ENCODE peak calls at places on chromosome 7, in five cellular contexts. One of them, this sample, is unnamed. For H3K4me1, the result is how much of the 10 kb centered on the place peaks cover.

GRCh38 chr7:23967949-23968599 is 258.1 kb downstream of the STK31 start:
- DNase-seq in fibroblast of lung: no peak
- DNase-seq in thoracic aorta: no peak
- DNase-seq in cardiac muscle cell: no peak
- DNase-seq in GM23338: peak
- DNase-seq in this sample: no peak

GRCh38 chr7:106736508-106737201 is 75.7 kb upstream of the CCDC71L start:
- DNase-seq in fibroblast of lung: peak
- DNase-seq in thoracic aorta: no peak
- DNase-seq in cardiac muscle cell: peak
- DNase-seq in GM23338: peak
- DNase-seq in this sample: no peak

GRCh38 chr7:1129431-1129830 is 30.6 kb downstream of the ZFAND2A start:
- DNase-seq in fibroblast of lung: no peak
- DNase-seq in thoracic aorta: no peak
- DNase-seq in cardiac muscle cell: no peak
- DNase-seq in GM23338: no peak
- DNase-seq in this sample: no peak

GRCh38 chr7:12067156-12067831 is 143.8 kb upstream of the TMEM106B start:
- DNase-seq in fibroblast of lung: peak
- DNase-seq in thoracic aorta: no peak
- DNase-seq in cardiac muscle cell: peak
- DNase-seq in GM23338: peak
- DNase-seq in this sample: no peak

GRCh38 chr7:95297041-95297440 is 27.3 kb downstream of the PON1 start:
- DNase-seq in fibroblast of lung: no peak
- DNase-seq in thoracic aorta: no peak
- DNase-seq in cardiac muscle cell: no peak
- DNase-seq in GM23338: no peak
- DNase-seq in this sample: no peak

GRCh38 chr7:3695602-3696001 is 394.6 kb downstream of the SDK1 start:
- DNase-seq in fibroblast of lung: peak
- DNase-seq in thoracic aorta: no peak
- DNase-seq in cardiac muscle cell: no peak
- DNase-seq in GM23338: no peak
- DNase-seq in this sample: no peak

GRCh38 chr7:47026733-47027450 is 555.0 kb downstream of the TNS3 start:
- DNase-seq in fibroblast of lung: no peak
- DNase-seq in thoracic aorta: no peak
- DNase-seq in cardiac muscle cell: no peak
- DNase-seq in GM23338: no peak
- DNase-seq in this sample: no peak

GRCh38 chr7:98210513-98211220 is 572 bp upstream of the BHLHA15 start:
- DNase-seq in fibroblast of lung: no peak
- DNase-seq in thoracic aorta: no peak
- DNase-seq in cardiac muscle cell: peak
- DNase-seq in GM23338: peak
- DNase-seq in this sample: peak

GRCh38 chr7:33757050-33757449 is 148.3 kb upstream of the BMPER start:
- DNase-seq in fibroblast of lung: peak
- DNase-seq in thoracic aorta: no peak
- DNase-seq in cardiac muscle cell: no peak
- DNase-seq in GM23338: no peak
- DNase-seq in this sample: no peak

GRCh38 chr7:132618271-132618955 is 42.1 kb upstream of the PLXNA4 start:
- DNase-seq in fibroblast of lung: no peak
- DNase-seq in thoracic aorta: no peak
- DNase-seq in cardiac muscle cell: no peak
- DNase-seq in GM23338: peak
- DNase-seq in this sample: no peak

GRCh38 chr7:20776942-20777341 is 9.7 kb downstream of the SP8 start:
- DNase-seq in fibroblast of lung: no peak
- DNase-seq in thoracic aorta: no peak
- DNase-seq in cardiac muscle cell: no peak
- DNase-seq in GM23338: peak
- DNase-seq in this sample: no peak

GRCh38 chr7:1494447-1494846 is 9.7 kb downstream of the INTS1 start:
- DNase-seq in fibroblast of lung: no peak
- DNase-seq in thoracic aorta: no peak
- DNase-seq in cardiac muscle cell: no peak
- DNase-seq in GM23338: no peak
- DNase-seq in this sample: no peak

GRCh38 chr7:960269-960871 is 5.9 kb upstream of the ADAP1 start:
- DNase-seq in fibroblast of lung: no peak
- DNase-seq in thoracic aorta: no peak
- DNase-seq in cardiac muscle cell: peak
- DNase-seq in GM23338: no peak
- DNase-seq in this sample: peak

GRCh38 chr7:157515342-157516041 is 178.7 kb downstream of the DNAJB6 start:
- DNase-seq in fibroblast of lung: no peak
- DNase-seq in thoracic aorta: no peak
- DNase-seq in cardiac muscle cell: no peak
- DNase-seq in GM23338: no peak
- DNase-seq in this sample: no peak

GRCh38 chr7:148079206-148079605 is 511.4 kb upstream of the C7orf33 start:
- DNase-seq in fibroblast of lung: no peak
- DNase-seq in thoracic aorta: no peak
- DNase-seq in cardiac muscle cell: no peak
- DNase-seq in GM23338: no peak
- DNase-seq in this sample: no peak

GRCh38 chr7:148079681-148080080 is 510.9 kb upstream of the C7orf33 start:
- DNase-seq in fibroblast of lung: no peak
- DNase-seq in thoracic aorta: no peak
- DNase-seq in cardiac muscle cell: no peak
- DNase-seq in GM23338: no peak
- DNase-seq in this sample: no peak

GRCh38 chr7:148084138-148084537 is 506.4 kb upstream of the C7orf33 start:
- DNase-seq in fibroblast of lung: peak
- DNase-seq in thoracic aorta: no peak
- DNase-seq in cardiac muscle cell: peak
- DNase-seq in GM23338: peak
- DNase-seq in this sample: peak
- TF ChIP-seq CTCF in fibroblast of lung: peak
- TF ChIP-seq CTCF in thoracic aorta: peak
- TF ChIP-seq CTCF in cardiac muscle cell: peak
- TF ChIP-seq CTCF in GM23338: peak
- TF ChIP-seq CTCF in this sample: peak

DNA sequence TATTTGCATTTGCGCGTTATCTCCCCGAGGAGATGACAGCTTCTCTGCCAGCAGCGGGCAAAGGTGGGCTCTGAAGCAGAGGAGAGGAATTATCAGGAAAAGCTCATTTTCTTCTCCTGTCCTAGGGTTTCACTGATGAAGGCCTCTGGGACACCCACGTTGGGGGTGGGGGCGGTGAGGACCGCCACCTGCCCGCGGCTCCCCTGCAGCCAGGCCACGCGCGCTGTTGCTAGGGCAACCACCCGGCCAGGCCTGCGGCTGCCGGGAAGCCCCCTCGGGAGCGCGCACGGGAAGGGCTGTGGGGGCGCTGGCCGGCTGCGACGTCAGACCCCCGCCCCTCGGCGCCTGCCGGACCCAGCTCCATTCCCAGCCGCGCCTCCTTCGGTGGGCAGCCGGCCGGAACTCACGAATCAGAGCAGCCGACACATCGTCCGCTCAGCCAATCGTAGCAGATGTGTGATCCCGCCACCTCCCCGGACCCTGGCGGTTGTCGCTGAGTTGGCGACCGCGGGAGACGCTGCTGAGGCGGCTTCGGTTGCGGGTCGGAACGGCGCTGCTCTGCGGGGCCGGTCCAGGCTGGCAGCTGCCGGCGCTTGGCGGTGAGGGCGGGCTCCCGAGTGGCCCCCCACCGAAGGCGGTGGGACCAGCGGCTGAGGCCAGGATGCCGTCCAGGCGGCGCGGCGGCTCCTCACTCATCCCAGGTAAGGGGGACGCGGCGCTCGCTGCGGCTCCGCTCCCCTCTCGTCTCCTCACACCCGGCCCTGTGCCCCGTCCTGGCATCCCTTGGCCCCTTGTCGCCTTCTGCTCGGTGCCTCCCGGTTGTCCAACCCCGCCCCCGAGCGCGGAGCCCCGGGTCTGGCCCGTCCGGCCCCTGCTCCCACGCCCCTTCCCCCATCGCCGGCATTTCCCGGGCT is at the start of gene TPST1:
- DNase-seq in fibroblast of lung: peak
- DNase-seq in thoracic aorta: peak
- DNase-seq in cardiac muscle cell: peak
- DNase-seq in GM23338: peak
- DNase-seq in this sample: peak
- H3K4me1 ChIP-seq in fibroblast of lung: under half
- H3K4me1 ChIP-seq in thoracic aorta: under half
- H3K4me1 ChIP-seq in cardiac muscle cell: under half
- H3K4me1 ChIP-seq in GM23338: under half
- H3K4me1 ChIP-seq in this sample: under half

GRCh38 chr7:128404143-128404681 is 5.6 kb downstream of the IMPDH1 start:
- DNase-seq in fibroblast of lung: no peak
- DNase-seq in thoracic aorta: no peak
- DNase-seq in cardiac muscle cell: no peak
- DNase-seq in GM23338: no peak
- DNase-seq in this sample: no peak
- H3K4me3 ChIP-seq in fibroblast of lung: no peak
- H3K4me3 ChIP-seq in thoracic aorta: no peak
- H3K4me3 ChIP-seq in cardiac muscle cell: no peak
- H3K4me3 ChIP-seq in GM23338: peak
- H3K4me3 ChIP-seq in this sample: no peak

GRCh38 chr7:146285418-146285817 is 168.8 kb downstream of the CNTNAP2 start:
- DNase-seq in fibroblast of lung: no peak
- DNase-seq in thoracic aorta: no peak
- DNase-seq in cardiac muscle cell: no peak
- DNase-seq in GM23338: no peak
- DNase-seq in this sample: no peak
- TF ChIP-seq CTCF in fibroblast of lung: no peak
- TF ChIP-seq CTCF in thoracic aorta: no peak
- TF ChIP-seq CTCF in cardiac muscle cell: no peak
- TF ChIP-seq CTCF in GM23338: no peak
- TF ChIP-seq CTCF in this sample: no peak

GRCh38 chr7:121288894-121289293 is 39.9 kb upstream of the WNT16 start:
- DNase-seq in fibroblast of lung: peak
- DNase-seq in thoracic aorta: no peak
- DNase-seq in cardiac muscle cell: no peak
- DNase-seq in GM23338: no peak
- DNase-seq in this sample: no peak

GRCh38 chr7:121286186-121286585 is 42.6 kb upstream of the WNT16 start:
- DNase-seq in fibroblast of lung: no peak
- DNase-seq in thoracic aorta: no peak
- DNase-seq in cardiac muscle cell: no peak
- DNase-seq in GM23338: no peak
- DNase-seq in this sample: no peak

GRCh38 chr7:121282129-121282528 is 46.7 kb upstream of the WNT16 start:
- DNase-seq in fibroblast of lung: no peak
- DNase-seq in thoracic aorta: no peak
- DNase-seq in cardiac muscle cell: no peak
- DNase-seq in GM23338: no peak
- DNase-seq in this sample: no peak

GRCh38 chr7:121285066-121285667 is 43.6 kb upstream of the WNT16 start:
- DNase-seq in fibroblast of lung: no peak
- DNase-seq in thoracic aorta: no peak
- DNase-seq in cardiac muscle cell: no peak
- DNase-seq in GM23338: no peak
- DNase-seq in this sample: no peak

DNA sequence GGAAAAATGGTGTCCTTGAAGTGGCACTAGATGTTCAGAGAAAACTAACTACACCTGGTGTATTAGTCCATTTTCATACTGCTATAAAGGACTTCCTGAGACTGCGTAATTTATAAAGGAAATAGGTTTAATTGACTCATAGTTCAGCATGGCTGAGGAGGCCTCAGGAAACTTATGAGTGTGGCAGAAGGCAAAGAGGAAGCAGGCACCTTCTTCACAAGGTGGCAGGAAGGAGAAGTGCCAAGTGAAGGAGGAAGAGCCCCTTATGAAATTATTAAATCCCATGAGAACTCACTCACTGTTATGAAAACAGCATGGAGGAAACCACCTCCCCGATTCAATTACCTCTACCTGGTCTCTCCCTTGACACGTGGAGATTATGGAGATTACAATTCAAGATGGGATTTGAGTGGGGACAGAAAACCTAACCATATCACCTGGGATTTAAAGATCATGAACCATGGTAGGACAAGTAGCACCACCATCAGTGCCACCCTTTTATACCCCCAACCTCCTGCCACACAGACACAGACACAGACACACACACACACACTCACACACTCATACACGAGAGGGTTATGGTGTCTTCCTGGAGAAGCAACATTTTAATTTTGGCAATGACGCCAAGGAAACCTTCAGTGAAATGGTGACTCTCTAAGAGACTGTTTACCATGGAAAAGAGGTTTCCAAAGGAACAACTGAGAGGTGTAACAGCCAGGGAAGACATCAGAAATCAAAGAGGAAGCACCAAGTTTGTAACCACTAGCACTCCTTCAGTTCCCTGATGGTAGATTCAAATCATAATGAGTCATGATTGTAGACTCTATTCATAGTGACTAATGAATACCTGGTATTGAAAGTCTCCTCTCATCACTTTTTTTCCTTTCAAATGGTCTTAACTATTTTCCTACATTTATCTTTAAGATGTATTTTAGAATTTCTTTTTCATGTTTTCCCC is 41.8 kb upstream of the WNT16 start:
- DNase-seq in fibroblast of lung: no peak
- DNase-seq in thoracic aorta: no peak
- DNase-seq in cardiac muscle cell: no peak
- DNase-seq in GM23338: no peak
- DNase-seq in this sample: no peak
- H3K4me1 ChIP-seq in fibroblast of lung: under half
- H3K4me1 ChIP-seq in thoracic aorta: under half
- H3K4me1 ChIP-seq in cardiac muscle cell: under half
- H3K4me1 ChIP-seq in GM23338: under half
- H3K4me1 ChIP-seq in this sample: under half